ENCODE peak calls at places on chromosomes 2 and 18, in nine cellular contexts. X is GM12878, E is K562, I is ovary, Q is tibial nerve, Z is A549, G is transverse colon, A is H1, N is suprapubic skin. U is an unnamed sample.

GRCh38 chr2:235601960-235602704 is 108.3 kb downstream of the AGAP1 start:
- DNase-seq in X (no peak), E (no peak), I (no peak), Q (no peak), Z (no peak), G (no peak), A (no peak), N (no peak), U (no peak)

GRCh38 chr2:43224571-43225092 is 1.8 kb downstream of the ZFP36L2 start:
- DNase-seq in X (no peak), E (peak), I (peak), Q (no peak), Z (peak), G (no peak), A (peak), N (no peak), U (no peak)

GRCh38 chr2:241496003-241496707 is 12.2 kb downstream of the STK25 start:
- DNase-seq in X (no peak), E (no peak), I (no peak), Q (no peak), Z (no peak), G (no peak), A (no peak), N (no peak), U (no peak)

GRCh38 chr2:61410185-61410584 is 60.7 kb downstream of the USP34 start:
- DNase-seq in X (no peak), E (no peak), I (no peak), Q (no peak), Z (no peak), G (no peak), A (no peak), N (peak), U (no peak)

GRCh38 chr2:158725496-158725895 is 69.6 kb upstream of the DAPL1 start:
- DNase-seq in X (no peak), E (no peak), I (no peak), Q (no peak), Z (peak), G (no peak), A (no peak), N (no peak), U (no peak)

GRCh38 chr2:100615886-100616285 is 53.1 kb downstream of the PDCL3 start:
- DNase-seq in X (no peak), E (no peak), I (no peak), Q (no peak), Z (no peak), G (no peak), A (no peak), N (no peak), U (no peak)

GRCh38 chr2:201785135-201785534 is 4.4 kb upstream of the ALS2 start:
- DNase-seq in X (no peak), E (no peak), I (no peak), Q (no peak), Z (no peak), G (no peak), A (no peak), N (no peak), U (no peak)

GRCh38 chr2:96092580-96092877 is 23.8 kb downstream of the ADRA2B start:
- DNase-seq in X (no peak), E (no peak), I (no peak), Q (peak), Z (no peak), G (peak), A (no peak), N (peak), U (no peak)

GRCh38 chr2:238963164-238963969 is 115.5 kb downstream of the TWIST2 start:
- DNase-seq in X (no peak), E (no peak), I (no peak), Q (no peak), Z (no peak), G (no peak), A (no peak), N (no peak), U (no peak)

GRCh38 chr2:68368657-68369339 is 3.7 kb downstream of the PLEK start:
- DNase-seq in X (no peak), E (no peak), I (no peak), Q (no peak), Z (peak), G (no peak), A (no peak), N (no peak), U (no peak)

GRCh38 chr2:2831656-2832055 is 500.6 kb upstream of the MYT1L start:
- DNase-seq in X (no peak), E (no peak), I (no peak), Q (no peak), Z (no peak), G (no peak), A (peak), N (no peak), U (peak)

GRCh38 chr2:224640694-224641093 is 55.5 kb upstream of the CUL3 start:
- DNase-seq in X (no peak), E (no peak), I (no peak), Q (no peak), Z (no peak), G (no peak), A (no peak), N (no peak), U (no peak)

GRCh38 chr2:229376866-229377265 is 105.8 kb upstream of the PID1 start:
- DNase-seq in X (no peak), E (no peak), I (no peak), Q (no peak), Z (peak), G (no peak), A (no peak), N (no peak), U (no peak)

GRCh38 chr2:172431993-172432392 is 4.6 kb downstream of the ITGA6 start:
- DNase-seq in X (no peak), E (no peak), I (no peak), Q (no peak), Z (no peak), G (no peak), A (no peak), N (no peak), U (no peak)
- TF ChIP-seq CTCF in X (no peak), E (no peak), I (no peak), Q (no peak), Z (no peak), G (no peak), A (no peak), N (no peak), U (no peak)

GRCh38 chr2:168801961-168802824 is at the start of gene NOSTRIN:
- DNase-seq in X (no peak), E (peak), I (peak), Q (peak), Z (peak), G (peak), A (no peak), N (no peak), U (peak)
- TF ChIP-seq EP300 in X (no peak), E (peak), I (no peak), Q (peak), Z (no peak), G (peak), A (no peak), N (no peak), U (peak)

GRCh38 chr2:160491922-160492371 is 1.7 kb downstream of the RBMS1 start:
- DNase-seq in X (no peak), E (no peak), I (no peak), Q (peak), Z (peak), G (no peak), A (no peak), N (no peak), U (no peak)
- TF ChIP-seq POLR2A in X (no peak), E (no peak), I (no peak), Q (no peak), Z (no peak), G (no peak), A (no peak), N (no peak), U (no peak)

DNA sequence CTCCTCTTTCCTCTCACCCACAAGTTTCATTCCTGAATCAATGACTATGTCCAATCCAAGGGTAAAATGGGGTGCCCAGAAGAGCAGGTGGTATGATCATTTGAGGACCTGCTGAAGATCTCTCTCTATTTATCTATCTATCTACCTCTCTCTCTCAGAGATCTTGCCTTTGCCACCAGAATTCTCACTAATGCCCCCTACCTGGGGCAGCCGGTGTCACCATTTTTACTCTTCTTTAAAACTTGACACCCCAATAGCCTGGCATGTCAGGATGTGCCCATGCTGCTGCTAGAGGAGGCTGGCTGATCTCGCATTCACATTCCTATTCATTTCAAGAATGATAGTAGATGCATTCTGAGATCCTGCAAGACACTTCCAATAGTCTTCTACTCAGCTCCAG is 24.3 kb upstream of the RPIA start:
- DNase-seq in X (no peak), E (no peak), I (no peak), Q (no peak), Z (no peak), G (no peak), A (no peak), N (no peak), U (no peak)
- TF ChIP-seq CTCF in X (no peak), E (peak), I (no peak), Q (no peak), Z (no peak), G (no peak), A (no peak), N (no peak), U (no peak)

GRCh38 chr18:51072586-51073303 is 42.7 kb downstream of the SMAD4 start:
- DNase-seq in X (no peak), E (no peak), I (no peak), Q (no peak), Z (no peak), G (no peak), A (no peak), N (no peak), U (no peak)
- TF ChIP-seq EP300 in X (no peak), E (no peak), I (no peak), Q (no peak), Z (no peak), G (no peak), A (no peak), N (no peak), U (no peak)

GRCh38 chr2:231961349-231962166 is at the start of gene DIS3L2:
- DNase-seq in X (peak), E (peak), I (peak), Q (peak), Z (peak), G (peak), A (peak), N (peak), U (peak)
- TF ChIP-seq POLR2A in X (peak), E (peak), I (peak), Q (no peak), Z (peak), G (peak), A (no peak), N (peak), U (no peak)